ENCODE peak calls at places on chromosomes 11 and 22, in eight cellular contexts. One of them, this sample, is unnamed.

GRCh38 chr11:130403967-130404366 is 24.4 kb downstream of the ADAMTS8 start:
- ATAC-seq in effector memory CD8-positive, alpha-beta T cell: no peak
- ATAC-seq in activated CD8-positive, alpha-beta T cell treated with anti-CD3 and anti-CD28 coated beads for 36 hours: no peak
- ATAC-seq in natural killer cell: no peak
- ATAC-seq in activated CD4-positive, CD25-positive, alpha-beta regulatory T cell treated with anti-CD3 and anti-CD28 coated beads, Interleukin-2, amount 50 U/mL, for 24 hours: no peak
- ATAC-seq in gastroesophageal sphincter: no peak
- ATAC-seq in stimulated activated naive CD8-positive, alpha-beta T cell treated with anti-CD3 and anti-CD28 coated beads, Interleukin-15, amount 100 ng/mL, for 72 hours: no peak
- ATAC-seq in foreskin keratinocyte: no peak
- ATAC-seq in this sample: no peak

GRCh38 chr22:50482107-50483074 is 1.0 kb downstream of the ADM2 start:
- ATAC-seq in gastroesophageal sphincter: no peak
- ATAC-seq in activated CD4-positive, CD25-positive, alpha-beta regulatory T cell treated with anti-CD3 and anti-CD28 coated beads, Interleukin-2, amount 50 U/mL, for 24 hours: no peak
- ATAC-seq in stimulated activated naive CD8-positive, alpha-beta T cell treated with anti-CD3 and anti-CD28 coated beads, Interleukin-15, amount 100 ng/mL, for 72 hours: peak; percentile 2
- ATAC-seq in activated CD8-positive, alpha-beta T cell treated with anti-CD3 and anti-CD28 coated beads for 36 hours: peak; percentile 15
- ATAC-seq in effector memory CD8-positive, alpha-beta T cell: no peak
- ATAC-seq in foreskin keratinocyte: no peak
- ATAC-seq in natural killer cell: no peak
- ATAC-seq in this sample: no peak

GRCh38 chr22:45883811-45884170 is 93.2 kb downstream of the WNT7B start:
- ATAC-seq in activated CD8-positive, alpha-beta T cell treated with anti-CD3 and anti-CD28 coated beads for 36 hours: no peak
- ATAC-seq in activated CD4-positive, CD25-positive, alpha-beta regulatory T cell treated with anti-CD3 and anti-CD28 coated beads, Interleukin-2, amount 50 U/mL, for 24 hours: no peak
- ATAC-seq in effector memory CD8-positive, alpha-beta T cell: no peak
- ATAC-seq in foreskin keratinocyte: no peak
- ATAC-seq in stimulated activated naive CD8-positive, alpha-beta T cell treated with anti-CD3 and anti-CD28 coated beads, Interleukin-15, amount 100 ng/mL, for 72 hours: no peak
- ATAC-seq in natural killer cell: no peak
- ATAC-seq in gastroesophageal sphincter: no peak
- ATAC-seq in this sample: no peak

GRCh38 chr11:4459470-4459869 is 10.4 kb downstream of the OR52K2 start:
- ATAC-seq in activated CD8-positive, alpha-beta T cell treated with anti-CD3 and anti-CD28 coated beads for 36 hours: no peak
- ATAC-seq in foreskin keratinocyte: peak; percentile 26
- ATAC-seq in activated CD4-positive, CD25-positive, alpha-beta regulatory T cell treated with anti-CD3 and anti-CD28 coated beads, Interleukin-2, amount 50 U/mL, for 24 hours: peak; percentile 48
- ATAC-seq in stimulated activated naive CD8-positive, alpha-beta T cell treated with anti-CD3 and anti-CD28 coated beads, Interleukin-15, amount 100 ng/mL, for 72 hours: peak; percentile 31
- ATAC-seq in effector memory CD8-positive, alpha-beta T cell: no peak
- ATAC-seq in natural killer cell: no peak
- ATAC-seq in gastroesophageal sphincter: no peak
- ATAC-seq in this sample: peak; percentile 86

GRCh38 chr11:23540101-23540561 is 679.9 kb upstream of the CCDC179 start:
- ATAC-seq in natural killer cell: peak; percentile 91
- ATAC-seq in foreskin keratinocyte: peak; percentile 94
- ATAC-seq in activated CD8-positive, alpha-beta T cell treated with anti-CD3 and anti-CD28 coated beads for 36 hours: peak; percentile 67
- ATAC-seq in effector memory CD8-positive, alpha-beta T cell: peak; percentile 88
- ATAC-seq in activated CD4-positive, CD25-positive, alpha-beta regulatory T cell treated with anti-CD3 and anti-CD28 coated beads, Interleukin-2, amount 50 U/mL, for 24 hours: no peak
- ATAC-seq in gastroesophageal sphincter: no peak
- ATAC-seq in stimulated activated naive CD8-positive, alpha-beta T cell treated with anti-CD3 and anti-CD28 coated beads, Interleukin-15, amount 100 ng/mL, for 72 hours: peak; percentile 60
- ATAC-seq in this sample: peak; percentile 27

GRCh38 chr11:130947058-130947457 is 30.8 kb upstream of the SNX19 start:
- ATAC-seq in stimulated activated naive CD8-positive, alpha-beta T cell treated with anti-CD3 and anti-CD28 coated beads, Interleukin-15, amount 100 ng/mL, for 72 hours: no peak
- ATAC-seq in activated CD8-positive, alpha-beta T cell treated with anti-CD3 and anti-CD28 coated beads for 36 hours: no peak
- ATAC-seq in effector memory CD8-positive, alpha-beta T cell: no peak
- ATAC-seq in foreskin keratinocyte: no peak
- ATAC-seq in natural killer cell: no peak
- ATAC-seq in gastroesophageal sphincter: no peak
- ATAC-seq in activated CD4-positive, CD25-positive, alpha-beta regulatory T cell treated with anti-CD3 and anti-CD28 coated beads, Interleukin-2, amount 50 U/mL, for 24 hours: no peak
- ATAC-seq in this sample: no peak

GRCh38 chr11:113540416-113541330 is 65.5 kb upstream of the DRD2 start:
- ATAC-seq in activated CD8-positive, alpha-beta T cell treated with anti-CD3 and anti-CD28 coated beads for 36 hours: no peak
- ATAC-seq in effector memory CD8-positive, alpha-beta T cell: no peak
- ATAC-seq in gastroesophageal sphincter: no peak
- ATAC-seq in foreskin keratinocyte: peak; percentile 28
- ATAC-seq in natural killer cell: no peak
- ATAC-seq in stimulated activated naive CD8-positive, alpha-beta T cell treated with anti-CD3 and anti-CD28 coated beads, Interleukin-15, amount 100 ng/mL, for 72 hours: no peak
- ATAC-seq in activated CD4-positive, CD25-positive, alpha-beta regulatory T cell treated with anti-CD3 and anti-CD28 coated beads, Interleukin-2, amount 50 U/mL, for 24 hours: no peak
- ATAC-seq in this sample: no peak

GRCh38 chr11:2387266-2387982 is 10.3 kb downstream of the CD81 start:
- ATAC-seq in gastroesophageal sphincter: peak; percentile 14
- ATAC-seq in foreskin keratinocyte: no peak
- ATAC-seq in stimulated activated naive CD8-positive, alpha-beta T cell treated with anti-CD3 and anti-CD28 coated beads, Interleukin-15, amount 100 ng/mL, for 72 hours: peak; percentile 68
- ATAC-seq in effector memory CD8-positive, alpha-beta T cell: peak; percentile 75
- ATAC-seq in activated CD8-positive, alpha-beta T cell treated with anti-CD3 and anti-CD28 coated beads for 36 hours: peak; percentile 55
- ATAC-seq in activated CD4-positive, CD25-positive, alpha-beta regulatory T cell treated with anti-CD3 and anti-CD28 coated beads, Interleukin-2, amount 50 U/mL, for 24 hours: no peak
- ATAC-seq in natural killer cell: peak; percentile 66
- ATAC-seq in this sample: no peak

GRCh38 chr11:95092549-95093324 is 3.1 kb downstream of the ENDOD1 start:
- ATAC-seq in activated CD4-positive, CD25-positive, alpha-beta regulatory T cell treated with anti-CD3 and anti-CD28 coated beads, Interleukin-2, amount 50 U/mL, for 24 hours: peak; percentile 8
- ATAC-seq in effector memory CD8-positive, alpha-beta T cell: no peak
- ATAC-seq in stimulated activated naive CD8-positive, alpha-beta T cell treated with anti-CD3 and anti-CD28 coated beads, Interleukin-15, amount 100 ng/mL, for 72 hours: no peak
- ATAC-seq in foreskin keratinocyte: peak; percentile 26
- ATAC-seq in gastroesophageal sphincter: no peak
- ATAC-seq in natural killer cell: no peak
- ATAC-seq in activated CD8-positive, alpha-beta T cell treated with anti-CD3 and anti-CD28 coated beads for 36 hours: peak; percentile 32
- ATAC-seq in this sample: no peak

GRCh38 chr11:122910775-122911174 is 28.2 kb downstream of the JHY start:
- ATAC-seq in natural killer cell: no peak
- ATAC-seq in effector memory CD8-positive, alpha-beta T cell: no peak
- ATAC-seq in gastroesophageal sphincter: no peak
- ATAC-seq in activated CD8-positive, alpha-beta T cell treated with anti-CD3 and anti-CD28 coated beads for 36 hours: no peak
- ATAC-seq in activated CD4-positive, CD25-positive, alpha-beta regulatory T cell treated with anti-CD3 and anti-CD28 coated beads, Interleukin-2, amount 50 U/mL, for 24 hours: no peak
- ATAC-seq in foreskin keratinocyte: no peak
- ATAC-seq in stimulated activated naive CD8-positive, alpha-beta T cell treated with anti-CD3 and anti-CD28 coated beads, Interleukin-15, amount 100 ng/mL, for 72 hours: no peak
- ATAC-seq in this sample: no peak

GRCh38 chr11:11524436-11525038 is 97.3 kb downstream of the GALNT18 start:
- ATAC-seq in activated CD8-positive, alpha-beta T cell treated with anti-CD3 and anti-CD28 coated beads for 36 hours: no peak
- ATAC-seq in effector memory CD8-positive, alpha-beta T cell: no peak
- ATAC-seq in foreskin keratinocyte: no peak
- ATAC-seq in activated CD4-positive, CD25-positive, alpha-beta regulatory T cell treated with anti-CD3 and anti-CD28 coated beads, Interleukin-2, amount 50 U/mL, for 24 hours: no peak
- ATAC-seq in gastroesophageal sphincter: no peak
- ATAC-seq in stimulated activated naive CD8-positive, alpha-beta T cell treated with anti-CD3 and anti-CD28 coated beads, Interleukin-15, amount 100 ng/mL, for 72 hours: no peak
- ATAC-seq in natural killer cell: no peak
- ATAC-seq in this sample: no peak

GRCh38 chr11:113057038-113057437 is 95.8 kb downstream of the NCAM1 start:
- ATAC-seq in effector memory CD8-positive, alpha-beta T cell: no peak
- ATAC-seq in activated CD4-positive, CD25-positive, alpha-beta regulatory T cell treated with anti-CD3 and anti-CD28 coated beads, Interleukin-2, amount 50 U/mL, for 24 hours: no peak
- ATAC-seq in natural killer cell: no peak
- ATAC-seq in activated CD8-positive, alpha-beta T cell treated with anti-CD3 and anti-CD28 coated beads for 36 hours: no peak
- ATAC-seq in gastroesophageal sphincter: no peak
- ATAC-seq in foreskin keratinocyte: no peak
- ATAC-seq in stimulated activated naive CD8-positive, alpha-beta T cell treated with anti-CD3 and anti-CD28 coated beads, Interleukin-15, amount 100 ng/mL, for 72 hours: no peak
- ATAC-seq in this sample: no peak